ENCODE peak calls at places on chromosomes 5 and 9, in seven cellular contexts. M is fibroblast of pulmonary artery, T is EH, O is Kasumi-1, G is ovary, A is GM03348, S is anterior cingulate cortex. L is an unnamed sample.

GRCh38 chr9:113345693-113346092 is 3.6 kb upstream of the BSPRY start:
- DNase-seq in S (no peak), O (no peak), T (no peak), G (no peak), M (no peak), A (no peak), L (no peak)

GRCh38 chr9:118215544-118215943 is 511.3 kb downstream of the TLR4 start:
- DNase-seq in G (no peak), M (no peak), S (no peak), A (no peak), O (no peak), T (no peak), L (no peak)

GRCh38 chr5:113378486-113378885 is 56.3 kb downstream of the TSSK1B start:
- DNase-seq in O (no peak), M (no peak), G (no peak), T (no peak), S (no peak), A (no peak), L (no peak)

GRCh38 chr9:134666801-134667200 is 25.2 kb downstream of the COL5A1 start:
- DNase-seq in T (peak), A (peak), S (no peak), M (peak), G (no peak), O (no peak), L (peak)

GRCh38 chr5:33649801-33650482 is 209.2 kb downstream of the TARS1 start:
- DNase-seq in M (peak), A (peak), S (no peak), T (peak), G (no peak), O (no peak), L (no peak)

GRCh38 chr5:138643040-138643791 is 68.0 kb upstream of the HSPA9 start:
- DNase-seq in M (no peak), A (no peak), G (no peak), T (no peak), S (no peak), O (no peak), L (no peak)

GRCh38 chr9:129720865-129721545 is 31.8 kb downstream of the PTGES start:
- DNase-seq in A (no peak), G (no peak), M (no peak), S (no peak), O (no peak), T (no peak), L (no peak)

GRCh38 chr5:134769206-134769605 is 10.6 kb downstream of the DDX46 start:
- DNase-seq in T (peak), G (no peak), S (no peak), O (no peak), A (peak), M (peak), L (peak)

GRCh38 chr9:76180541-76180940 is 213.7 kb downstream of the RFK start:
- DNase-seq in T (peak), S (no peak), G (no peak), A (no peak), O (no peak), M (peak), L (no peak)

GRCh38 chr9:131045300-131046092 is 36.5 kb downstream of the LAMC3 start:
- DNase-seq in O (no peak), G (no peak), S (no peak), A (peak), T (peak), M (no peak), L (no peak)

GRCh38 chr5:179812997-179813607 is 6.4 kb upstream of the MGAT4B start:
- DNase-seq in T (no peak), S (no peak), A (no peak), G (no peak), M (no peak), O (no peak), L (no peak)

GRCh38 chr9:123375725-123376132 is 19.7 kb downstream of the CRB2 start:
- DNase-seq in M (no peak), T (peak), G (peak), O (peak), S (no peak), A (peak), L (peak)

GRCh38 chr5:78771260-78772240 is 123.0 kb upstream of the LHFPL2 start:
- DNase-seq in G (no peak), M (peak), S (no peak), O (no peak), A (no peak), T (no peak), L (no peak)

GRCh38 chr9:69149321-69149807 is 24.7 kb upstream of the TJP2 start:
- DNase-seq in T (peak), A (peak), M (peak), O (no peak), G (no peak), S (no peak), L (no peak)

GRCh38 chr5:17218353-17219005 is 1.0 kb downstream of the BASP1 start:
- DNase-seq in O (no peak), S (no peak), G (peak), M (peak), A (peak), T (peak), L (peak)

GRCh38 chr5:143592648-143593047 is 189.2 kb upstream of the NR3C1 start:
- DNase-seq in T (peak), A (no peak), M (peak), O (no peak), S (no peak), G (no peak), L (peak)

GRCh38 chr5:116576043-116576713 is 1.6 kb upstream of the SEMA6A start:
- DNase-seq in O (peak), S (peak), A (peak), G (peak), T (peak), M (peak), L (peak)

GRCh38 chr5:119417891-119418781 is 34.2 kb upstream of the HSD17B4 start:
- DNase-seq in S (no peak), M (peak), T (peak), A (peak), O (peak), G (no peak), L (peak)

GRCh38 chr5:75672616-75673015 is 44.6 kb downstream of the POC5 start:
- DNase-seq in S (no peak), A (no peak), G (no peak), T (no peak), O (no peak), M (no peak), L (no peak)

GRCh38 chr5:113246371-113246870 is 188.4 kb downstream of the TSSK1B start:
- DNase-seq in S (no peak), M (peak), O (peak), A (peak), G (no peak), T (peak), L (peak)

GRCh38 chr9:121266906-121267650 is 884 bp upstream of the GSN start:
- DNase-seq in S (peak), O (no peak), T (no peak), A (no peak), G (no peak), M (no peak), L (no peak)

GRCh38 chr5:50709471-50709870 is 43.0 kb downstream of the PARP8 start:
- DNase-seq in O (no peak), M (peak), A (no peak), G (no peak), S (no peak), T (peak), L (peak)

GRCh38 chr9:26856413-26857032 is 36.1 kb downstream of the CAAP1 start:
- DNase-seq in T (peak), A (peak), M (peak), O (peak), G (no peak), S (no peak), L (peak)

L was measured in NB4.